ENCODE peak calls at places on chromosome 19, in six cellular contexts. One of them, this sample, is unnamed.

GRCh38 chr19:33447336-33448158 is 74.0 kb downstream of the CEBPG start:
- DNase-seq in OCI-LY7: no peak
- DNase-seq in epithelial cell of esophagus: no peak
- DNase-seq in effector memory CD4-positive, alpha-beta T cell: no peak
- DNase-seq in HEK293T: no peak
- DNase-seq in AG04450: no peak
- DNase-seq in this sample: no peak

GRCh38 chr19:38538793-38539528 is 78.8 kb downstream of the MAP4K1 start:
- DNase-seq in OCI-LY7: peak; percentile 33
- DNase-seq in epithelial cell of esophagus: peak; percentile 9
- DNase-seq in effector memory CD4-positive, alpha-beta T cell: no peak
- DNase-seq in HEK293T: no peak
- DNase-seq in AG04450: no peak
- DNase-seq in this sample: no peak

GRCh38 chr19:49335784-49336481 is 727 bp downstream of the CD37 start:
- DNase-seq in OCI-LY7: peak; percentile 70
- DNase-seq in epithelial cell of esophagus: no peak
- DNase-seq in effector memory CD4-positive, alpha-beta T cell: no peak
- DNase-seq in HEK293T: no peak
- DNase-seq in AG04450: no peak
- DNase-seq in this sample: no peak

GRCh38 chr19:14580623-14581237 is 2.2 kb upstream of the CLEC17A start:
- DNase-seq in OCI-LY7: peak; percentile 44
- DNase-seq in epithelial cell of esophagus: no peak
- DNase-seq in effector memory CD4-positive, alpha-beta T cell: no peak
- DNase-seq in HEK293T: no peak
- DNase-seq in AG04450: no peak
- DNase-seq in this sample: no peak

GRCh38 chr19:11377756-11378155 is 3.3 kb downstream of the SWSAP1 start:
- DNase-seq in OCI-LY7: no peak
- DNase-seq in epithelial cell of esophagus: peak; percentile 36
- DNase-seq in effector memory CD4-positive, alpha-beta T cell: no peak
- DNase-seq in HEK293T: no peak
- DNase-seq in AG04450: no peak
- DNase-seq in this sample: no peak

GRCh38 chr19:57632987-57633831 is at the start of gene ZNF211:
- DNase-seq in OCI-LY7: peak; percentile 96
- DNase-seq in epithelial cell of esophagus: peak; percentile 94
- DNase-seq in effector memory CD4-positive, alpha-beta T cell: peak; percentile 79
- DNase-seq in HEK293T: peak; percentile 92
- DNase-seq in AG04450: peak; percentile 76
- DNase-seq in this sample: peak; percentile 87

GRCh38 chr19:522726-523125 is 8.8 kb upstream of the CDC34 start:
- DNase-seq in OCI-LY7: no peak
- DNase-seq in epithelial cell of esophagus: no peak
- DNase-seq in effector memory CD4-positive, alpha-beta T cell: no peak
- DNase-seq in HEK293T: no peak
- DNase-seq in AG04450: no peak
- DNase-seq in this sample: no peak

GRCh38 chr19:31332096-31332495 is 17.1 kb downstream of the TSHZ3 start:
- DNase-seq in OCI-LY7: no peak
- DNase-seq in epithelial cell of esophagus: no peak
- DNase-seq in effector memory CD4-positive, alpha-beta T cell: no peak
- DNase-seq in HEK293T: no peak
- DNase-seq in AG04450: no peak
- DNase-seq in this sample: no peak

GRCh38 chr19:10389863-10390262 is 9.5 kb upstream of the TYK2 start:
- DNase-seq in OCI-LY7: no peak
- DNase-seq in epithelial cell of esophagus: no peak
- DNase-seq in effector memory CD4-positive, alpha-beta T cell: no peak
- DNase-seq in HEK293T: no peak
- DNase-seq in AG04450: no peak
- DNase-seq in this sample: peak; percentile 11

GRCh38 chr19:13212759-13213330 is 62.6 kb downstream of the IER2 start:
- DNase-seq in OCI-LY7: peak; percentile 84
- DNase-seq in epithelial cell of esophagus: peak; percentile 66
- DNase-seq in effector memory CD4-positive, alpha-beta T cell: peak; percentile 42
- DNase-seq in HEK293T: peak; percentile 75
- DNase-seq in AG04450: no peak
- DNase-seq in this sample: peak; percentile 70

GRCh38 chr19:35266904-35267817 is 1.6 kb upstream of the USF2 start:
- DNase-seq in OCI-LY7: peak; percentile 58
- DNase-seq in epithelial cell of esophagus: peak; percentile 29
- DNase-seq in effector memory CD4-positive, alpha-beta T cell: peak; percentile 5
- DNase-seq in HEK293T: no peak
- DNase-seq in AG04450: no peak
- DNase-seq in this sample: no peak

GRCh38 chr19:40673377-40673776 is 17.1 kb downstream of the NUMBL start:
- DNase-seq in OCI-LY7: no peak
- DNase-seq in epithelial cell of esophagus: no peak
- DNase-seq in effector memory CD4-positive, alpha-beta T cell: no peak
- DNase-seq in HEK293T: no peak
- DNase-seq in AG04450: no peak
- DNase-seq in this sample: no peak

GRCh38 chr19:11166281-11167142 is 10.9 kb upstream of the SPC24 start:
- DNase-seq in OCI-LY7: no peak
- DNase-seq in epithelial cell of esophagus: no peak
- DNase-seq in effector memory CD4-positive, alpha-beta T cell: no peak
- DNase-seq in HEK293T: no peak
- DNase-seq in AG04450: no peak
- DNase-seq in this sample: no peak

GRCh38 chr19:8392017-8392591 is 1.9 kb downstream of the RAB11B start:
- DNase-seq in OCI-LY7: no peak
- DNase-seq in epithelial cell of esophagus: no peak
- DNase-seq in effector memory CD4-positive, alpha-beta T cell: no peak
- DNase-seq in HEK293T: no peak
- DNase-seq in AG04450: no peak
- DNase-seq in this sample: no peak

GRCh38 chr19:35149463-35149862 is 5.1 kb upstream of the FXYD5 start:
- DNase-seq in OCI-LY7: no peak
- DNase-seq in epithelial cell of esophagus: no peak
- DNase-seq in effector memory CD4-positive, alpha-beta T cell: no peak
- DNase-seq in HEK293T: no peak
- DNase-seq in AG04450: no peak
- DNase-seq in this sample: no peak

GRCh38 chr19:23403581-23404324 is 8.5 kb upstream of the ZNF91 start:
- DNase-seq in OCI-LY7: no peak
- DNase-seq in epithelial cell of esophagus: no peak
- DNase-seq in effector memory CD4-positive, alpha-beta T cell: no peak
- DNase-seq in HEK293T: no peak
- DNase-seq in AG04450: no peak
- DNase-seq in this sample: no peak

GRCh38 chr19:28008695-28009094 is 1204.3 kb downstream of the UQCRFS1 start:
- DNase-seq in OCI-LY7: no peak
- DNase-seq in epithelial cell of esophagus: no peak
- DNase-seq in effector memory CD4-positive, alpha-beta T cell: no peak
- DNase-seq in HEK293T: no peak
- DNase-seq in AG04450: no peak
- DNase-seq in this sample: no peak

GRCh38 chr19:10719466-10719961 is 1.6 kb downstream of the DNM2 start:
- DNase-seq in OCI-LY7: no peak
- DNase-seq in epithelial cell of esophagus: no peak
- DNase-seq in effector memory CD4-positive, alpha-beta T cell: no peak
- DNase-seq in HEK293T: no peak
- DNase-seq in AG04450: no peak
- DNase-seq in this sample: no peak

GRCh38 chr19:31491246-31491645 is 142.0 kb upstream of the TSHZ3 start:
- DNase-seq in OCI-LY7: no peak
- DNase-seq in epithelial cell of esophagus: no peak
- DNase-seq in effector memory CD4-positive, alpha-beta T cell: no peak
- DNase-seq in HEK293T: no peak
- DNase-seq in AG04450: no peak
- DNase-seq in this sample: no peak

GRCh38 chr19:13044160-13044853 is 49.0 kb downstream of the NFIX start:
- DNase-seq in OCI-LY7: no peak
- DNase-seq in epithelial cell of esophagus: peak; percentile 72
- DNase-seq in effector memory CD4-positive, alpha-beta T cell: no peak
- DNase-seq in HEK293T: no peak
- DNase-seq in AG04450: no peak
- DNase-seq in this sample: no peak

GRCh38 chr19:32397736-32398135 is 7.8 kb upstream of the DPY19L3 start:
- DNase-seq in OCI-LY7: no peak
- DNase-seq in epithelial cell of esophagus: peak; percentile 35
- DNase-seq in effector memory CD4-positive, alpha-beta T cell: no peak
- DNase-seq in HEK293T: no peak
- DNase-seq in AG04450: peak; percentile 57
- DNase-seq in this sample: no peak

GRCh38 chr19:7582446-7582845 is 13.2 kb upstream of the CAMSAP3 start:
- DNase-seq in OCI-LY7: no peak
- DNase-seq in epithelial cell of esophagus: no peak
- DNase-seq in effector memory CD4-positive, alpha-beta T cell: no peak
- DNase-seq in HEK293T: no peak
- DNase-seq in AG04450: no peak
- DNase-seq in this sample: no peak

GRCh38 chr19:42352216-42352892 is 26.9 kb downstream of the MEGF8 start:
- DNase-seq in OCI-LY7: no peak
- DNase-seq in epithelial cell of esophagus: no peak
- DNase-seq in effector memory CD4-positive, alpha-beta T cell: no peak
- DNase-seq in HEK293T: no peak
- DNase-seq in AG04450: no peak
- DNase-seq in this sample: peak; percentile 21

GRCh38 chr19:1882089-1882785 is 3.1 kb downstream of the ABHD17A start:
- DNase-seq in OCI-LY7: peak; percentile 79
- DNase-seq in epithelial cell of esophagus: no peak
- DNase-seq in effector memory CD4-positive, alpha-beta T cell: peak; percentile 72
- DNase-seq in HEK293T: no peak
- DNase-seq in AG04450: no peak
- DNase-seq in this sample: no peak

GRCh38 chr19:18470153-18470552 is 32.2 kb upstream of the ISYNA1 start:
- DNase-seq in OCI-LY7: peak; percentile 41
- DNase-seq in epithelial cell of esophagus: no peak
- DNase-seq in effector memory CD4-positive, alpha-beta T cell: no peak
- DNase-seq in HEK293T: peak; percentile 42
- DNase-seq in AG04450: no peak
- DNase-seq in this sample: no peak

This sample was measured in SW 1271.